ENCODE peak calls at places on chromosomes 5 and 9, in ten cellular contexts. One of them, this sample, is unnamed.

GRCh38 chr5:5140051-5141010 is at the start of gene ADAMTS16:
- DNase-seq in endothelial cell of umbilical vein: no peak
- DNase-seq in fibroblast of mammary gland: no peak
- DNase-seq in GM03348: no peak
- DNase-seq in stimulated activated CD8-positive, alpha-beta memory T cell treated with anti-CD3 and anti-CD28 coated beads, Interleukin-12 subunit alpha, Interleukin-12 subunit beta, amount 100 ng/mL, for 4 hours: no peak
- DNase-seq in amygdala: no peak
- DNase-seq in T-helper 2 cell: no peak
- DNase-seq in nephron progenitor cell: peak; percentile 72
- DNase-seq in germinal center: no peak
- DNase-seq in NCI-H1930: no peak
- DNase-seq in this sample: no peak

GRCh38 chr9:81565144-81565543 is 124.2 kb downstream of the TLE1 start:
- DNase-seq in endothelial cell of umbilical vein: no peak
- DNase-seq in fibroblast of mammary gland: no peak
- DNase-seq in stimulated activated CD8-positive, alpha-beta memory T cell treated with anti-CD3 and anti-CD28 coated beads, Interleukin-12 subunit alpha, Interleukin-12 subunit beta, amount 100 ng/mL, for 4 hours: no peak
- DNase-seq in GM03348: no peak
- DNase-seq in amygdala: no peak
- DNase-seq in nephron progenitor cell: no peak
- DNase-seq in germinal center: no peak
- DNase-seq in NCI-H1930: no peak
- DNase-seq in T-helper 2 cell: no peak
- DNase-seq in this sample: no peak

GRCh38 chr5:151808451-151809169 is 36.9 kb downstream of the G3BP1 start:
- DNase-seq in amygdala: no peak
- DNase-seq in nephron progenitor cell: no peak
- DNase-seq in T-helper 2 cell: no peak
- DNase-seq in germinal center: no peak
- DNase-seq in GM03348: no peak
- DNase-seq in fibroblast of mammary gland: no peak
- DNase-seq in stimulated activated CD8-positive, alpha-beta memory T cell treated with anti-CD3 and anti-CD28 coated beads, Interleukin-12 subunit alpha, Interleukin-12 subunit beta, amount 100 ng/mL, for 4 hours: no peak
- DNase-seq in endothelial cell of umbilical vein: no peak
- DNase-seq in NCI-H1930: no peak
- DNase-seq in this sample: no peak

GRCh38 chr9:35114921-35115341 is 731 bp downstream of the ATOSB start:
- DNase-seq in nephron progenitor cell: peak; percentile 34
- DNase-seq in NCI-H1930: no peak
- DNase-seq in GM03348: peak; percentile 52
- DNase-seq in stimulated activated CD8-positive, alpha-beta memory T cell treated with anti-CD3 and anti-CD28 coated beads, Interleukin-12 subunit alpha, Interleukin-12 subunit beta, amount 100 ng/mL, for 4 hours: no peak
- DNase-seq in T-helper 2 cell: no peak
- DNase-seq in germinal center: peak; percentile 44
- DNase-seq in amygdala: peak; percentile 44
- DNase-seq in fibroblast of mammary gland: peak; percentile 55
- DNase-seq in endothelial cell of umbilical vein: peak; percentile 47
- DNase-seq in this sample: peak; percentile 75

GRCh38 chr5:175922192-175922885 is 45.8 kb downstream of the THOC3 start:
- DNase-seq in germinal center: no peak
- DNase-seq in NCI-H1930: no peak
- DNase-seq in T-helper 2 cell: no peak
- DNase-seq in amygdala: no peak
- DNase-seq in stimulated activated CD8-positive, alpha-beta memory T cell treated with anti-CD3 and anti-CD28 coated beads, Interleukin-12 subunit alpha, Interleukin-12 subunit beta, amount 100 ng/mL, for 4 hours: no peak
- DNase-seq in fibroblast of mammary gland: peak; percentile 98
- DNase-seq in GM03348: peak; percentile 93
- DNase-seq in nephron progenitor cell: no peak
- DNase-seq in endothelial cell of umbilical vein: peak; percentile 41
- DNase-seq in this sample: peak; percentile 91

GRCh38 chr5:38045446-38045845 is 205.6 kb upstream of the GDNF start:
- DNase-seq in T-helper 2 cell: no peak
- DNase-seq in endothelial cell of umbilical vein: no peak
- DNase-seq in NCI-H1930: no peak
- DNase-seq in fibroblast of mammary gland: no peak
- DNase-seq in amygdala: no peak
- DNase-seq in stimulated activated CD8-positive, alpha-beta memory T cell treated with anti-CD3 and anti-CD28 coated beads, Interleukin-12 subunit alpha, Interleukin-12 subunit beta, amount 100 ng/mL, for 4 hours: no peak
- DNase-seq in nephron progenitor cell: no peak
- DNase-seq in germinal center: no peak
- DNase-seq in GM03348: no peak
- DNase-seq in this sample: no peak

GRCh38 chr5:173056783-173057061 is 570 bp downstream of the CREBRF start:
- DNase-seq in nephron progenitor cell: peak; percentile 82
- DNase-seq in stimulated activated CD8-positive, alpha-beta memory T cell treated with anti-CD3 and anti-CD28 coated beads, Interleukin-12 subunit alpha, Interleukin-12 subunit beta, amount 100 ng/mL, for 4 hours: no peak
- DNase-seq in NCI-H1930: peak; percentile 73
- DNase-seq in fibroblast of mammary gland: no peak
- DNase-seq in germinal center: no peak
- DNase-seq in T-helper 2 cell: no peak
- DNase-seq in endothelial cell of umbilical vein: no peak
- DNase-seq in amygdala: peak; percentile 89
- DNase-seq in GM03348: peak; percentile 89
- DNase-seq in this sample: no peak

GRCh38 chr9:5786370-5787127 is 46.4 kb downstream of the ERMP1 start:
- DNase-seq in GM03348: no peak
- DNase-seq in endothelial cell of umbilical vein: peak; percentile 74
- DNase-seq in amygdala: no peak
- DNase-seq in nephron progenitor cell: no peak
- DNase-seq in fibroblast of mammary gland: peak; percentile 11
- DNase-seq in germinal center: no peak
- DNase-seq in stimulated activated CD8-positive, alpha-beta memory T cell treated with anti-CD3 and anti-CD28 coated beads, Interleukin-12 subunit alpha, Interleukin-12 subunit beta, amount 100 ng/mL, for 4 hours: no peak
- DNase-seq in T-helper 2 cell: no peak
- DNase-seq in NCI-H1930: no peak
- DNase-seq in this sample: no peak

GRCh38 chr5:65125681-65126080 is 356.0 kb downstream of the ADAMTS6 start:
- DNase-seq in germinal center: no peak
- DNase-seq in nephron progenitor cell: no peak
- DNase-seq in T-helper 2 cell: no peak
- DNase-seq in NCI-H1930: no peak
- DNase-seq in endothelial cell of umbilical vein: no peak
- DNase-seq in fibroblast of mammary gland: no peak
- DNase-seq in stimulated activated CD8-positive, alpha-beta memory T cell treated with anti-CD3 and anti-CD28 coated beads, Interleukin-12 subunit alpha, Interleukin-12 subunit beta, amount 100 ng/mL, for 4 hours: no peak
- DNase-seq in GM03348: no peak
- DNase-seq in amygdala: no peak
- DNase-seq in this sample: no peak

GRCh38 chr5:146652547-146652946 is 136.6 kb upstream of the GPR151 start:
- DNase-seq in nephron progenitor cell: no peak
- DNase-seq in germinal center: no peak
- DNase-seq in endothelial cell of umbilical vein: no peak
- DNase-seq in NCI-H1930: no peak
- DNase-seq in fibroblast of mammary gland: no peak
- DNase-seq in T-helper 2 cell: no peak
- DNase-seq in amygdala: no peak
- DNase-seq in GM03348: no peak
- DNase-seq in stimulated activated CD8-positive, alpha-beta memory T cell treated with anti-CD3 and anti-CD28 coated beads, Interleukin-12 subunit alpha, Interleukin-12 subunit beta, amount 100 ng/mL, for 4 hours: no peak
- DNase-seq in this sample: no peak

GRCh38 chr5:54733101-54733500 is 215.5 kb downstream of the SNX18 start:
- DNase-seq in amygdala: no peak
- DNase-seq in endothelial cell of umbilical vein: no peak
- DNase-seq in nephron progenitor cell: no peak
- DNase-seq in germinal center: no peak
- DNase-seq in NCI-H1930: no peak
- DNase-seq in GM03348: no peak
- DNase-seq in T-helper 2 cell: no peak
- DNase-seq in fibroblast of mammary gland: no peak
- DNase-seq in stimulated activated CD8-positive, alpha-beta memory T cell treated with anti-CD3 and anti-CD28 coated beads, Interleukin-12 subunit alpha, Interleukin-12 subunit beta, amount 100 ng/mL, for 4 hours: no peak
- DNase-seq in this sample: no peak

GRCh38 chr5:74866653-74867162 is 521 bp upstream of the FAM169A start:
- DNase-seq in T-helper 2 cell: no peak
- DNase-seq in GM03348: no peak
- DNase-seq in amygdala: no peak
- DNase-seq in endothelial cell of umbilical vein: no peak
- DNase-seq in stimulated activated CD8-positive, alpha-beta memory T cell treated with anti-CD3 and anti-CD28 coated beads, Interleukin-12 subunit alpha, Interleukin-12 subunit beta, amount 100 ng/mL, for 4 hours: no peak
- DNase-seq in fibroblast of mammary gland: no peak
- DNase-seq in nephron progenitor cell: peak; percentile 46
- DNase-seq in NCI-H1930: no peak
- DNase-seq in germinal center: no peak
- DNase-seq in this sample: no peak

GRCh38 chr5:92560698-92561361 is 1020.2 kb downstream of the NR2F1-AS1 start:
- DNase-seq in germinal center: no peak
- DNase-seq in NCI-H1930: no peak
- DNase-seq in T-helper 2 cell: no peak
- DNase-seq in GM03348: peak; percentile 43
- DNase-seq in fibroblast of mammary gland: peak; percentile 56
- DNase-seq in endothelial cell of umbilical vein: no peak
- DNase-seq in stimulated activated CD8-positive, alpha-beta memory T cell treated with anti-CD3 and anti-CD28 coated beads, Interleukin-12 subunit alpha, Interleukin-12 subunit beta, amount 100 ng/mL, for 4 hours: no peak
- DNase-seq in nephron progenitor cell: no peak
- DNase-seq in amygdala: no peak
- DNase-seq in this sample: peak; percentile 32

GRCh38 chr5:75558972-75559632 is 47.4 kb downstream of the POLK start:
- DNase-seq in endothelial cell of umbilical vein: peak; percentile 94
- DNase-seq in NCI-H1930: no peak
- DNase-seq in fibroblast of mammary gland: peak; percentile 41
- DNase-seq in germinal center: no peak
- DNase-seq in stimulated activated CD8-positive, alpha-beta memory T cell treated with anti-CD3 and anti-CD28 coated beads, Interleukin-12 subunit alpha, Interleukin-12 subunit beta, amount 100 ng/mL, for 4 hours: no peak
- DNase-seq in T-helper 2 cell: no peak
- DNase-seq in nephron progenitor cell: no peak
- DNase-seq in GM03348: peak; percentile 16
- DNase-seq in amygdala: no peak
- DNase-seq in this sample: no peak

GRCh38 chr5:176486189-176486757 is 38.1 kb downstream of the FAF2 start:
- DNase-seq in amygdala: no peak
- DNase-seq in T-helper 2 cell: no peak
- DNase-seq in GM03348: no peak
- DNase-seq in germinal center: no peak
- DNase-seq in NCI-H1930: no peak
- DNase-seq in stimulated activated CD8-positive, alpha-beta memory T cell treated with anti-CD3 and anti-CD28 coated beads, Interleukin-12 subunit alpha, Interleukin-12 subunit beta, amount 100 ng/mL, for 4 hours: no peak
- DNase-seq in endothelial cell of umbilical vein: no peak
- DNase-seq in nephron progenitor cell: no peak
- DNase-seq in fibroblast of mammary gland: no peak
- DNase-seq in this sample: no peak

GRCh38 chr5:44774279-44774880 is 34.4 kb upstream of the MRPS30 start:
- DNase-seq in germinal center: peak; percentile 5
- DNase-seq in NCI-H1930: peak; percentile 12
- DNase-seq in GM03348: peak; percentile 62
- DNase-seq in amygdala: no peak
- DNase-seq in T-helper 2 cell: no peak
- DNase-seq in stimulated activated CD8-positive, alpha-beta memory T cell treated with anti-CD3 and anti-CD28 coated beads, Interleukin-12 subunit alpha, Interleukin-12 subunit beta, amount 100 ng/mL, for 4 hours: no peak
- DNase-seq in fibroblast of mammary gland: peak; percentile 81
- DNase-seq in endothelial cell of umbilical vein: peak; percentile 48
- DNase-seq in nephron progenitor cell: peak; percentile 15
- DNase-seq in this sample: peak; percentile 43

GRCh38 chr5:54222336-54222735 is 88.0 kb downstream of the ARL15 start:
- DNase-seq in GM03348: no peak
- DNase-seq in T-helper 2 cell: no peak
- DNase-seq in endothelial cell of umbilical vein: no peak
- DNase-seq in amygdala: no peak
- DNase-seq in nephron progenitor cell: no peak
- DNase-seq in fibroblast of mammary gland: no peak
- DNase-seq in NCI-H1930: no peak
- DNase-seq in stimulated activated CD8-positive, alpha-beta memory T cell treated with anti-CD3 and anti-CD28 coated beads, Interleukin-12 subunit alpha, Interleukin-12 subunit beta, amount 100 ng/mL, for 4 hours: no peak
- DNase-seq in germinal center: no peak
- DNase-seq in this sample: no peak

GRCh38 chr5:96781031-96781733 is 26.6 kb downstream of the ERAP1 start:
- DNase-seq in NCI-H1930: no peak
- DNase-seq in endothelial cell of umbilical vein: peak; percentile 53
- DNase-seq in amygdala: no peak
- DNase-seq in nephron progenitor cell: no peak
- DNase-seq in GM03348: peak; percentile 39
- DNase-seq in stimulated activated CD8-positive, alpha-beta memory T cell treated with anti-CD3 and anti-CD28 coated beads, Interleukin-12 subunit alpha, Interleukin-12 subunit beta, amount 100 ng/mL, for 4 hours: no peak
- DNase-seq in germinal center: no peak
- DNase-seq in fibroblast of mammary gland: peak; percentile 49
- DNase-seq in T-helper 2 cell: no peak
- DNase-seq in this sample: peak; percentile 20

GRCh38 chr5:69271376-69271775 is 36.7 kb downstream of the CDK7 start:
- DNase-seq in GM03348: no peak
- DNase-seq in nephron progenitor cell: no peak
- DNase-seq in NCI-H1930: no peak
- DNase-seq in T-helper 2 cell: no peak
- DNase-seq in fibroblast of mammary gland: peak; percentile 63
- DNase-seq in endothelial cell of umbilical vein: peak; percentile 44
- DNase-seq in germinal center: no peak
- DNase-seq in amygdala: no peak
- DNase-seq in stimulated activated CD8-positive, alpha-beta memory T cell treated with anti-CD3 and anti-CD28 coated beads, Interleukin-12 subunit alpha, Interleukin-12 subunit beta, amount 100 ng/mL, for 4 hours: no peak
- DNase-seq in this sample: peak; percentile 29

GRCh38 chr5:102886586-102886985 is 131.5 kb downstream of the PAM start:
- DNase-seq in fibroblast of mammary gland: peak; percentile 4
- DNase-seq in nephron progenitor cell: no peak
- DNase-seq in endothelial cell of umbilical vein: no peak
- DNase-seq in NCI-H1930: no peak
- DNase-seq in stimulated activated CD8-positive, alpha-beta memory T cell treated with anti-CD3 and anti-CD28 coated beads, Interleukin-12 subunit alpha, Interleukin-12 subunit beta, amount 100 ng/mL, for 4 hours: no peak
- DNase-seq in amygdala: no peak
- DNase-seq in T-helper 2 cell: no peak
- DNase-seq in germinal center: no peak
- DNase-seq in GM03348: no peak
- DNase-seq in this sample: no peak

GRCh38 chr9:77708416-77708815 is 60.3 kb upstream of the GNA14 start:
- DNase-seq in NCI-H1930: no peak
- DNase-seq in T-helper 2 cell: no peak
- DNase-seq in amygdala: no peak
- DNase-seq in stimulated activated CD8-positive, alpha-beta memory T cell treated with anti-CD3 and anti-CD28 coated beads, Interleukin-12 subunit alpha, Interleukin-12 subunit beta, amount 100 ng/mL, for 4 hours: no peak
- DNase-seq in germinal center: no peak
- DNase-seq in endothelial cell of umbilical vein: no peak
- DNase-seq in fibroblast of mammary gland: peak; percentile 60
- DNase-seq in nephron progenitor cell: no peak
- DNase-seq in GM03348: no peak
- DNase-seq in this sample: peak; percentile 58

GRCh38 chr9:98104445-98104881 is 14.6 kb downstream of the TRIM14 start:
- DNase-seq in NCI-H1930: no peak
- DNase-seq in fibroblast of mammary gland: no peak
- DNase-seq in GM03348: no peak
- DNase-seq in germinal center: peak; percentile 65
- DNase-seq in endothelial cell of umbilical vein: no peak
- DNase-seq in stimulated activated CD8-positive, alpha-beta memory T cell treated with anti-CD3 and anti-CD28 coated beads, Interleukin-12 subunit alpha, Interleukin-12 subunit beta, amount 100 ng/mL, for 4 hours: no peak
- DNase-seq in amygdala: no peak
- DNase-seq in nephron progenitor cell: no peak
- DNase-seq in T-helper 2 cell: no peak
- DNase-seq in this sample: no peak

GRCh38 chr5:36090033-36090432 is 23.4 kb upstream of the UGT3A2 start:
- DNase-seq in germinal center: no peak
- DNase-seq in nephron progenitor cell: no peak
- DNase-seq in amygdala: no peak
- DNase-seq in endothelial cell of umbilical vein: peak; percentile 49
- DNase-seq in fibroblast of mammary gland: peak; percentile 47
- DNase-seq in stimulated activated CD8-positive, alpha-beta memory T cell treated with anti-CD3 and anti-CD28 coated beads, Interleukin-12 subunit alpha, Interleukin-12 subunit beta, amount 100 ng/mL, for 4 hours: no peak
- DNase-seq in NCI-H1930: no peak
- DNase-seq in T-helper 2 cell: no peak
- DNase-seq in GM03348: no peak
- DNase-seq in this sample: peak; percentile 53

GRCh38 chr5:103424453-103425205 is 138.0 kb downstream of the NUDT12 start:
- DNase-seq in NCI-H1930: no peak
- DNase-seq in nephron progenitor cell: no peak
- DNase-seq in GM03348: peak; percentile 63
- DNase-seq in endothelial cell of umbilical vein: no peak
- DNase-seq in fibroblast of mammary gland: peak; percentile 60
- DNase-seq in germinal center: no peak
- DNase-seq in T-helper 2 cell: no peak
- DNase-seq in amygdala: no peak
- DNase-seq in stimulated activated CD8-positive, alpha-beta memory T cell treated with anti-CD3 and anti-CD28 coated beads, Interleukin-12 subunit alpha, Interleukin-12 subunit beta, amount 100 ng/mL, for 4 hours: no peak
- DNase-seq in this sample: peak; percentile 66

GRCh38 chr5:173689713-173690360 is 73.4 kb upstream of the BOD1 start:
- DNase-seq in amygdala: no peak
- DNase-seq in T-helper 2 cell: no peak
- DNase-seq in nephron progenitor cell: no peak
- DNase-seq in NCI-H1930: no peak
- DNase-seq in endothelial cell of umbilical vein: peak; percentile 51
- DNase-seq in fibroblast of mammary gland: no peak
- DNase-seq in germinal center: peak; percentile 47
- DNase-seq in GM03348: no peak
- DNase-seq in stimulated activated CD8-positive, alpha-beta memory T cell treated with anti-CD3 and anti-CD28 coated beads, Interleukin-12 subunit alpha, Interleukin-12 subunit beta, amount 100 ng/mL, for 4 hours: no peak
- DNase-seq in this sample: no peak

GRCh38 chr5:126658526-126658925 is 57.8 kb downstream of the PHAX start:
- DNase-seq in nephron progenitor cell: no peak
- DNase-seq in amygdala: no peak
- DNase-seq in germinal center: no peak
- DNase-seq in endothelial cell of umbilical vein: no peak
- DNase-seq in stimulated activated CD8-positive, alpha-beta memory T cell treated with anti-CD3 and anti-CD28 coated beads, Interleukin-12 subunit alpha, Interleukin-12 subunit beta, amount 100 ng/mL, for 4 hours: no peak
- DNase-seq in GM03348: no peak
- DNase-seq in fibroblast of mammary gland: no peak
- DNase-seq in NCI-H1930: no peak
- DNase-seq in T-helper 2 cell: no peak
- DNase-seq in this sample: no peak

GRCh38 chr9:132049323-132049882 is 30.3 kb downstream of the MED27 start:
- DNase-seq in endothelial cell of umbilical vein: no peak
- DNase-seq in fibroblast of mammary gland: no peak
- DNase-seq in germinal center: no peak
- DNase-seq in nephron progenitor cell: no peak
- DNase-seq in stimulated activated CD8-positive, alpha-beta memory T cell treated with anti-CD3 and anti-CD28 coated beads, Interleukin-12 subunit alpha, Interleukin-12 subunit beta, amount 100 ng/mL, for 4 hours: no peak
- DNase-seq in amygdala: no peak
- DNase-seq in T-helper 2 cell: no peak
- DNase-seq in GM03348: no peak
- DNase-seq in NCI-H1930: no peak
- DNase-seq in this sample: no peak

GRCh38 chr9:91037511-91038482 is 236.2 kb downstream of the SYK start:
- DNase-seq in amygdala: no peak
- DNase-seq in GM03348: peak; percentile 78
- DNase-seq in fibroblast of mammary gland: peak; percentile 92
- DNase-seq in endothelial cell of umbilical vein: peak; percentile 93
- DNase-seq in stimulated activated CD8-positive, alpha-beta memory T cell treated with anti-CD3 and anti-CD28 coated beads, Interleukin-12 subunit alpha, Interleukin-12 subunit beta, amount 100 ng/mL, for 4 hours: no peak
- DNase-seq in germinal center: peak; percentile 40
- DNase-seq in NCI-H1930: no peak
- DNase-seq in nephron progenitor cell: no peak
- DNase-seq in T-helper 2 cell: no peak
- DNase-seq in this sample: peak; percentile 85